ENCODE peak calls at places on chromosomes 2 and 18, in ten cellular contexts. Q is AG10803, N is IMR-90, J is AG04450, R is bronchial epithelial cell, C is cardiac muscle cell, U is mesothelial cell of epicardium, W is type B pancreatic cell, S is HFFc6, X is SK-N-SH. E is an unnamed sample.
A peak's percentile ranks its signal among the peaks of the same experiment; 100 is the strongest.

GRCh38 chr2:88692187-88692586 is 714 bp downstream of the RPIA start:
- DNase-seq in Q (peak; percentile 5), N (peak; percentile 7), J (no peak), R (no peak), C (peak; percentile 21), U (peak; percentile 41), W (no peak), S (no peak), X (peak; percentile 33), E (peak; percentile 21)

GRCh38 chr2:216660496-216660895 is 27.3 kb downstream of the IGFBP2 start:
- DNase-seq in Q (no peak), N (no peak), J (no peak), R (no peak), C (no peak), U (no peak), W (no peak), S (no peak), X (no peak), E (no peak)

GRCh38 chr2:219486424-219486959 is 12.2 kb upstream of the GMPPA start:
- DNase-seq in Q (no peak), N (no peak), J (no peak), R (no peak), C (no peak), U (no peak), W (no peak), S (no peak), X (no peak), E (no peak)

GRCh38 chr2:156659694-156660093 is 223.5 kb downstream of the GPD2 start:
- DNase-seq in Q (no peak), N (no peak), J (no peak), R (no peak), C (no peak), U (no peak), W (no peak), S (no peak), X (no peak), E (no peak)

GRCh38 chr2:213315168-213315876 is 31.1 kb downstream of the SPAG16 start:
- DNase-seq in Q (no peak), N (no peak), J (no peak), R (no peak), C (no peak), U (no peak), W (no peak), S (no peak), X (no peak), E (no peak)

GRCh38 chr2:226378733-226379132 is 420.9 kb downstream of the IRS1 start:
- DNase-seq in Q (no peak), N (peak; percentile 59), J (peak; percentile 4), R (peak; percentile 61), C (peak; percentile 44), U (no peak), W (no peak), S (peak; percentile 28), X (no peak), E (no peak)

GRCh38 chr2:185919155-185919554 is 180.6 kb downstream of the FSIP2 start:
- DNase-seq in Q (no peak), N (no peak), J (no peak), R (peak; percentile 21), C (no peak), U (no peak), W (no peak), S (no peak), X (no peak), E (no peak)

GRCh38 chr2:74391209-74391579 is 11.1 kb upstream of the DCTN1 start:
- DNase-seq in Q (peak; percentile 42), N (peak; percentile 22), J (no peak), R (no peak), C (peak; percentile 25), U (no peak), W (no peak), S (peak; percentile 36), X (no peak), E (no peak)

GRCh38 chr2:167052825-167053224 is 164.5 kb downstream of the XIRP2 start:
- DNase-seq in Q (peak; percentile 4), N (peak; percentile 84), J (peak; percentile 45), R (peak; percentile 69), C (peak; percentile 1), U (no peak), W (no peak), S (peak; percentile 4), X (no peak), E (no peak)

GRCh38 chr18:26618130-26618529 is 69.8 kb upstream of the KCTD1 start:
- DNase-seq in Q (no peak), N (no peak), J (no peak), R (no peak), C (no peak), U (no peak), W (no peak), S (no peak), X (no peak), E (no peak)

GRCh38 chr18:21656402-21656801 is 44.3 kb downstream of the SNRPD1 start:
- DNase-seq in Q (peak; percentile 1), N (peak; percentile 69), J (no peak), R (peak; percentile 49), C (peak; percentile 55), U (no peak), W (no peak), S (peak; percentile 24), X (no peak), E (no peak)

GRCh38 chr2:29563697-29564096 is 357.7 kb downstream of the ALK start:
- DNase-seq in Q (no peak), N (no peak), J (no peak), R (no peak), C (no peak), U (no peak), W (no peak), S (no peak), X (no peak), E (no peak)

GRCh38 chr2:69616755-69617154 is 26.8 kb downstream of the AAK1 start:
- DNase-seq in Q (no peak), N (no peak), J (no peak), R (peak; percentile 55), C (no peak), U (no peak), W (no peak), S (no peak), X (no peak), E (no peak)

GRCh38 chr2:58734365-58734764 is 493.2 kb upstream of the FANCL start:
- DNase-seq in Q (no peak), N (peak; percentile 5), J (no peak), R (peak; percentile 93), C (no peak), U (no peak), W (no peak), S (no peak), X (no peak), E (no peak)

GRCh38 chr2:102025583-102026267 is 34.0 kb downstream of the IL1R2 start:
- DNase-seq in Q (no peak), N (no peak), J (no peak), R (no peak), C (no peak), U (no peak), W (no peak), S (no peak), X (no peak), E (no peak)

GRCh38 chr18:57780318-57781127 is 22.6 kb downstream of the ATP8B1 start:
- DNase-seq in Q (peak; percentile 75), N (peak; percentile 94), J (peak; percentile 78), R (peak; percentile 88), C (peak; percentile 88), U (no peak), W (no peak), S (peak; percentile 77), X (no peak), E (no peak)

GRCh38 chr2:113896791-113897190 is 6.9 kb downstream of the ACTR3 start:
- DNase-seq in Q (peak; percentile 74), N (peak; percentile 19), J (no peak), R (no peak), C (peak; percentile 55), U (no peak), W (no peak), S (no peak), X (no peak), E (no peak)

GRCh38 chr2:232219496-232219870 is 159.1 kb upstream of the ALPP start:
- DNase-seq in Q (no peak), N (no peak), J (no peak), R (no peak), C (no peak), U (no peak), W (no peak), S (no peak), X (no peak), E (no peak)

GRCh38 chr2:142940606-142941223 is 63.3 kb downstream of the KYNU start:
- DNase-seq in Q (no peak), N (no peak), J (no peak), R (no peak), C (no peak), U (no peak), W (no peak), S (no peak), X (no peak), E (no peak)

GRCh38 chr2:134763164-134763710 is 44.4 kb upstream of the TMEM163 start:
- DNase-seq in Q (no peak), N (no peak), J (no peak), R (peak; percentile 30), C (no peak), U (no peak), W (no peak), S (no peak), X (no peak), E (no peak)
- TF ChIP-seq CTCF in Q (no peak), N (no peak), J (no peak), R (no peak), C (no peak), U (no peak), W (no peak), S (no peak), X (no peak), E (no peak)

GRCh38 chr2:108579631-108580030 is 45.4 kb downstream of the LIMS1 start:
- DNase-seq in Q (peak; percentile 42), N (peak; percentile 48), J (no peak), R (no peak), C (peak; percentile 62), U (no peak), W (no peak), S (no peak), X (no peak), E (no peak)
- TF ChIP-seq CTCF in Q (no peak), N (no peak), J (no peak), R (no peak), C (no peak), U (no peak), W (no peak), S (no peak), X (no peak), E (no peak)

GRCh38 chr2:159758239-159758638 is 39.8 kb downstream of the CD302 start:
- DNase-seq in Q (peak; percentile 37), N (peak; percentile 26), J (no peak), R (no peak), C (no peak), U (no peak), W (no peak), S (no peak), X (no peak), E (no peak)
- TF ChIP-seq CTCF in Q (no peak), N (no peak), J (no peak), R (no peak), C (no peak), U (no peak), W (no peak), S (no peak), X (no peak), E (no peak)

GRCh38 chr18:35917043-35917442 is 55.4 kb upstream of the RMP24 start:
- DNase-seq in Q (no peak), N (no peak), J (no peak), R (peak; percentile 28), C (no peak), U (no peak), W (no peak), S (no peak), X (no peak), E (no peak)
- TF ChIP-seq CTCF in Q (no peak), N (no peak), J (no peak), R (peak; percentile 70), C (peak; percentile 5), U (no peak), W (no peak), S (no peak), X (no peak), E (no peak)

GRCh38 chr2:72423766-72424165 is 276.1 kb upstream of the CYP26B1 start:
- DNase-seq in Q (peak; percentile 45), N (no peak), J (no peak), R (no peak), C (no peak), U (no peak), W (no peak), S (no peak), X (no peak), E (no peak)
- TF ChIP-seq CTCF in Q (no peak), N (no peak), J (no peak), R (no peak), C (no peak), U (no peak), W (no peak), S (no peak), X (no peak), E (no peak)

E was measured in activated B cell treated with CpG ODN at 0.5 μM for 24 hours.